ENCODE peak calls at places on chromosomes 4 and X, in seven cellular contexts. Y, K, G, O, P, S and E are unnamed samples.

GRCh38 chrX:8504451-8504850 is 39.8 kb downstream of the VCX3B start:
- DNase-seq in O (peak), Y (no peak), P (no peak), K (no peak), S (no peak), G (peak), E (peak)

GRCh38 chr4:10664408-10664807 is 20.2 kb downstream of the CLNK start:
- DNase-seq in Y (no peak), P (no peak), O (peak), S (no peak), K (peak), G (peak), E (peak)

GRCh38 chr4:36285784-36286480 is 4.5 kb downstream of the DTHD1 start:
- DNase-seq in S (peak), K (peak), G (no peak), P (no peak), O (peak), Y (no peak), E (no peak)

GRCh38 chrX:13906103-13906502 is 89.2 kb upstream of the GPM6B start:
- DNase-seq in S (no peak), O (no peak), Y (no peak), G (no peak), P (no peak), K (no peak), E (no peak)

GRCh38 chr4:138639018-138639876 is 376.3 kb upstream of the NOCT start:
- DNase-seq in G (no peak), K (no peak), S (no peak), P (no peak), O (peak), Y (no peak), E (peak)

GRCh38 chr4:123546123-123546654 is 149.6 kb downstream of the SPRY1 start:
- DNase-seq in P (no peak), Y (no peak), K (peak), G (no peak), O (no peak), S (no peak), E (no peak)

GRCh38 chrX:136528645-136529315 is 3.2 kb upstream of the VGLL1 start:
- DNase-seq in Y (no peak), S (no peak), P (no peak), O (no peak), G (no peak), K (no peak), E (peak)

GRCh38 chr4:2768921-2769336 is 12.8 kb upstream of the TNIP2 start:
- DNase-seq in K (no peak), G (no peak), Y (no peak), O (no peak), S (no peak), P (peak), E (no peak)

GRCh38 chrX:23616361-23616760 is 50.9 kb upstream of the PRDX4 start:
- DNase-seq in P (no peak), O (peak), Y (no peak), G (no peak), K (no peak), S (no peak), E (peak)

GRCh38 chr4:40238700-40239548 is 42.1 kb downstream of the RHOH start:
- DNase-seq in S (peak), Y (no peak), P (no peak), K (peak), O (no peak), G (no peak), E (peak)

GRCh38 chrX:41303013-41303412 is 30.9 kb upstream of the DDX3X start:
- DNase-seq in P (no peak), O (peak), S (no peak), G (no peak), K (no peak), Y (no peak), E (no peak)

GRCh38 chr4:73901031-73901430 is 31.8 kb downstream of the CXCL1 start:
- DNase-seq in G (peak), S (no peak), P (no peak), Y (no peak), O (no peak), K (no peak), E (peak)

GRCh38 chr4:113094802-113095201 is 45.3 kb downstream of the ANK2 start:
- DNase-seq in K (no peak), P (no peak), Y (no peak), O (peak), S (no peak), G (no peak), E (peak)

GRCh38 chr4:16897991-16898827 is at the start of gene LDB2:
- DNase-seq in S (no peak), P (peak), O (peak), Y (peak), G (peak), K (peak), E (peak)

GRCh38 chr4:151537726-151538125 is 128.8 kb downstream of the FHIP1A start:
- DNase-seq in G (peak), S (no peak), O (no peak), Y (no peak), K (no peak), P (no peak), E (peak)

GRCh38 chr4:93495346-93495745 is 333.2 kb upstream of the ATOH1 start:
- DNase-seq in Y (no peak), S (no peak), K (no peak), P (no peak), G (no peak), O (no peak), E (no peak)